ENCODE peak calls at places on chromosomes 1 and 21, in six cellular contexts. M is neural progenitor cell, Q is HCT116, T is MM.1S, V is pancreas, R is IMR-90. Y is an unnamed sample.

GRCh38 chr1:97006044-97006676 is 284.6 kb downstream of the PTBP2 start:
- DNase-seq in M (no peak), Q (no peak), T (peak; percentile 24), V (no peak), R (peak; percentile 84), Y (no peak)

GRCh38 chr1:240115831-240116230 is 24.1 kb downstream of the FMN2 start:
- DNase-seq in M (no peak), Q (no peak), T (no peak), V (no peak), R (no peak), Y (no peak)

GRCh38 chr1:175471039-175471800 is 272.2 kb downstream of the TNR start:
- DNase-seq in M (no peak), Q (no peak), T (no peak), V (no peak), R (no peak), Y (no peak)

GRCh38 chr1:218846166-218846565 is 327.5 kb upstream of the LYPLAL1 start:
- DNase-seq in M (no peak), Q (no peak), T (no peak), V (no peak), R (no peak), Y (no peak)

GRCh38 chr1:156082111-156083091 is at the start of gene MEX3A:
- DNase-seq in M (peak; percentile 98), Q (no peak), T (peak; percentile 65), V (peak; percentile 88), R (peak; percentile 64), Y (no peak)

GRCh38 chr1:55322842-55323241 is 107.7 kb upstream of the USP24 start:
- DNase-seq in M (no peak), Q (no peak), T (no peak), V (no peak), R (no peak), Y (no peak)

GRCh38 chr1:56658254-56658653 is 13.1 kb downstream of the PRKAA2 start:
- DNase-seq in M (no peak), Q (no peak), T (no peak), V (no peak), R (no peak), Y (no peak)

GRCh38 chr1:17023573-17023972 is 11.8 kb upstream of the ATP13A2 start:
- DNase-seq in M (peak; percentile 64), Q (no peak), T (no peak), V (no peak), R (no peak), Y (no peak)

GRCh38 chr1:154170547-154171221 is 15.8 kb upstream of the NUP210L start:
- DNase-seq in M (no peak), Q (no peak), T (no peak), V (no peak), R (no peak), Y (no peak)

GRCh38 chr1:116115476-116115875 is 4.3 kb downstream of the MAB21L3 start:
- DNase-seq in M (no peak), Q (no peak), T (no peak), V (no peak), R (peak; percentile 75), Y (no peak)

GRCh38 chr1:3122311-3122710 is 53.3 kb downstream of the PRDM16 start:
- DNase-seq in M (no peak), Q (no peak), T (no peak), V (no peak), R (no peak), Y (no peak)

GRCh38 chr1:187999973-188000372 is 1171.2 kb downstream of the PLA2G4A start:
- DNase-seq in M (no peak), Q (no peak), T (no peak), V (no peak), R (peak; percentile 17), Y (no peak)

GRCh38 chr21:44751186-44751798 is 39.9 kb upstream of the TSPEAR start:
- DNase-seq in M (no peak), Q (no peak), T (no peak), V (no peak), R (no peak), Y (no peak)

GRCh38 chr1:223363057-223363855 is 720 bp downstream of the SUSD4 start:
- DNase-seq in M (peak; percentile 61), Q (no peak), T (no peak), V (peak; percentile 79), R (peak; percentile 26), Y (no peak)

GRCh38 chr1:225460737-225461532 is 33.1 kb upstream of the LBR start:
- DNase-seq in M (no peak), Q (no peak), T (no peak), V (no peak), R (no peak), Y (no peak)

GRCh38 chr1:86259390-86259789 is 102.8 kb upstream of the COL24A1 start:
- DNase-seq in M (no peak), Q (no peak), T (no peak), V (no peak), R (peak; percentile 53), Y (no peak)

GRCh38 chr1:219503549-219503948 is 109.4 kb downstream of the ZC3H11B start:
- DNase-seq in M (no peak), Q (no peak), T (no peak), V (no peak), R (no peak), Y (no peak)

GRCh38 chr1:107681001-107681479 is 283.9 kb downstream of the VAV3 start:
- DNase-seq in M (peak; percentile 8), Q (no peak), T (no peak), V (no peak), R (no peak), Y (no peak)

GRCh38 chr21:29208666-29209059 is 78.2 kb downstream of the MAP3K7CL start:
- DNase-seq in M (no peak), Q (no peak), T (no peak), V (no peak), R (peak; percentile 93), Y (peak; percentile 72)

GRCh38 chr1:159996653-159997052 is 35.1 kb downstream of the PIGM start:
- DNase-seq in M (no peak), Q (no peak), T (no peak), V (no peak), R (peak; percentile 85), Y (no peak)

GRCh38 chr1:244353572-244354091 is 98.1 kb downstream of the ADSS2 start:
- DNase-seq in M (peak; percentile 73), Q (peak; percentile 77), T (no peak), V (no peak), R (peak; percentile 97), Y (no peak)

GRCh38 chr1:2239384-2239985 is 11.4 kb downstream of the SKI start:
- DNase-seq in M (no peak), Q (no peak), T (no peak), V (no peak), R (no peak), Y (no peak)

DNA sequence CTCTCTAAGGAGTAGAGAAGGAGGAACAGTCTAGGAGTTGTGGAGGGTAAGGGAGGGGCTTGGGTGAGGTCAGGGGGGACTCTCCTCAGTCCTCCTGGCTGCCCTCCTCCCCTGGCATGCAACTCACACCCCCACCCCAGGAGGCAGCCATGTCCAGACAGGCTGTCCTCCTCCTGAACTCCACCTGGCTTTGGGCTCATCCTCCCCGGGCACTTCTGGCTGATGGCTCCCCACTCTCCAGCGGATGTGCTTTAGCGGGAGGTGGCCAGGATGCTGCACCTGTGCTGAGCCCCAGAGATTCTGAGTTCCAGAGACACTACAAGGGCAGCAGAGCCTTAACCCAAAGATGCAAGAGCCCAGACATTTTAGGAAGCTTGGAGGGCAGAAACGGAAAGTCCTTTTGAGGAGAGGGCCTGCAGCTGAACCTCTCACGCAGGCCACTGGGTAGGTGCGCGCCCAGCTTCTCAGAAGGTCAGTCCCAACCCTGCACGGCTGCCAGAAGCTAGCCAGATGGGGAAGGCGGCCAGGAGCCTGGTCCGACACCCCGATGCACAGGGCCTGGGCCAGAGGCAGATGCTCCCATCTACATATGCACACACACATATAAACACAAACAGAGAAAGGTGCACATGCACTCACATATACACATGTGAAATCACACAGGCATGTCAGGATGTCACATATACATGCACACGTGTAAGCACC is 83.4 kb downstream of the PDE9A start:
- DNase-seq in M (no peak), Q (no peak), T (no peak), V (no peak), R (no peak), Y (no peak)
- H3K27ac ChIP-seq in M (no peak overlapping the region), Q (no peak overlapping the region), T (no peak overlapping the region), V (peak overlapping the region; percentile 80), R (no peak overlapping the region), Y (no peak overlapping the region)

GRCh38 chr1:167617100-167617949 is 12.7 kb upstream of the RCSD1 start:
- DNase-seq in M (peak; percentile 25), Q (no peak), T (peak; percentile 82), V (no peak), R (peak; percentile 7), Y (no peak)
- H3K4me3 ChIP-seq in M (no peak overlapping the region), Q (no peak overlapping the region), T (peak overlapping the region; percentile 30), V (no peak overlapping the region), R (no peak overlapping the region), Y (no peak overlapping the region)

DNA sequence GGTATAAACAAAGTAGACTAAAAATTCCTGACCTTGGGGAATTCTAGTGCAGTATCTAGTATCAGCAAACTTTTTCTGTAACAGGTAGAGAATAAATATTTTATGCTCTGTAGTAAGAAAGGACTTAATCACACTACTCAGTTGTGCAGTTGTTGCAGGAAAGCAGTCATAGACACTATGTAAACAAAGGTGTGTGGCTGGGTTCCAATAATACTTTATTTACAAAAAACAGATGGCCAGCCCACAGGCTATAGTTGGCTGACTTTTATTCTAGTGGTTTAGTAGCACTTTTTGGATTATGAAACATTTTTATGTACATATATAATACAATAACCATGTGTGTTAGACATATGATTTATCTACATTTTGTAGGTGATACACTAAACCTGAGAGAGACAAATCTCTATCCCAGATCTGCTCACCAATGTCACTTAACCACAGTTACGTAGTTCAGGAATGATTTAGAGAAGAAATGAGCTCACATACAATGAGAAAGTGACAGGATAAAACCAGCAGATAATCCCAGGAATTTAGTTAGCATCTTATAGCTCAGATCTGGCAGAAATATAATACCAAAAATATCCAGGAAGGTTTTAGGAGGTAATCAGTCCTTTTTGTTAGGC is 56.1 kb downstream of the MIER1 start:
- DNase-seq in M (no peak), Q (no peak), T (no peak), V (no peak), R (peak; percentile 46), Y (no peak)
- H3K36me3 ChIP-seq in M (peaks cover 24% of the 10 kb centered on the region), Q (peaks cover 31% of the 10 kb centered on the region), T (peaks cover 18% of the 10 kb centered on the region), V (no peaks in the 10 kb centered on the region), R (peaks cover 13% of the 10 kb centered on the region), Y (peaks cover 82% of the 10 kb centered on the region)

GRCh38 chr1:26302733-26303405 is 3.6 kb downstream of the UBXN11 start:
- DNase-seq in M (no peak), Q (no peak), T (no peak), V (no peak), R (peak; percentile 88), Y (no peak)

GRCh38 chr1:26305667-26306289 is 658 bp downstream of the UBXN11 start:
- DNase-seq in M (peak; percentile 34), Q (no peak), T (no peak), V (no peak), R (no peak), Y (no peak)

GRCh38 chr1:26306290-26307221 is at the start of gene UBXN11:
- DNase-seq in M (peak; percentile 98), Q (peak; percentile 94), T (peak; percentile 98), V (peak; percentile 97), R (peak; percentile 94), Y (peak; percentile 74)

DNA sequence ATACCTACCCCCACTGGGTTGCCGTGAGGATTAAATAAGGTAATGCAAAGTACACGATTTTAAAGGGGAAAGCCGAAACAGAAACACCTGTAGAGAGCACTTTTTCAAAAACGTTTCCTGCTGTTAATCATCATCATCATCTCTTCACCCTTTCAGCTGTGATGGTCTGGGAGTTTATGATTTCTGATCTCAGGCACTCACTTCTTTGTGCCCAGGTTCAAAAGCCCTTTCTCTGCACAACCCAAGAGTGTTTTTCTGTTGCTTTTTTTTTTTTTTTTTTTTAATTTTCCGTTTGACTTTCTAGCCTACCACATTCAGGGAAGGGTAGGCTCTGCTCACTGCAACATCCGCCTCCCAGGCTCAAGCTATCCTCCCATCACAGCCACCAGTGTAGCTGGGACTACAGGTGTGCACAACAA is 936 bp upstream of the UBXN11 start:
- DNase-seq in M (no peak), Q (no peak), T (peak; percentile 65), V (no peak), R (no peak), Y (no peak)
- H3K27ac ChIP-seq in M (no peak overlapping the region), Q (peak overlapping the region; percentile 14), T (peak overlapping the region; percentile 91), V (no peak overlapping the region), R (no peak overlapping the region), Y (no peak overlapping the region)

Y was measured in SK-N-MC.